ENCODE peak calls at places on chromosomes 6 and 20, in six cellular contexts. R is GM13977, N is B cell, O is left ventricle myocardium inferior, H is neural progenitor cell, M is endothelial cell. J is an unnamed sample.
A peak's percentile ranks its signal among the peaks of the same experiment; 100 is the strongest.

GRCh38 chr6:159953091-159953581 is 15.7 kb upstream of the IGF2R start:
- DNase-seq in R (no peak), N (no peak), O (peak; percentile 31), H (no peak), M (no peak), J (no peak)

GRCh38 chr6:142331601-142332000 is 29.8 kb downstream of the ADGRG6 start:
- DNase-seq in R (no peak), N (no peak), O (no peak), H (no peak), M (no peak), J (no peak)

GRCh38 chr20:58046311-58046710 is 182.1 kb downstream of the ANKRD60 start:
- DNase-seq in R (no peak), N (no peak), O (no peak), H (no peak), M (no peak), J (no peak)

GRCh38 chr20:2387180-2387577 is 6.5 kb downstream of the TGM6 start:
- DNase-seq in R (peak; percentile 65), N (no peak), O (no peak), H (peak; percentile 69), M (peak; percentile 71), J (peak; percentile 81)

GRCh38 chr20:37615507-37616425 is 78.1 kb upstream of the CTNNBL1 start:
- DNase-seq in R (peak; percentile 59), N (no peak), O (no peak), H (peak; percentile 60), M (peak; percentile 74), J (peak; percentile 75)

GRCh38 chr20:52105045-52105572 is 86.5 kb downstream of the ZFP64 start:
- DNase-seq in R (no peak), N (no peak), O (no peak), H (peak; percentile 82), M (peak; percentile 56), J (peak; percentile 58)

GRCh38 chr6:160912411-160912810 is 79.2 kb upstream of the MAP3K4 start:
- DNase-seq in R (no peak), N (no peak), O (no peak), H (no peak), M (no peak), J (no peak)

GRCh38 chr6:131548441-131548840 is 24.6 kb upstream of the ARG1 start:
- DNase-seq in R (no peak), N (no peak), O (no peak), H (no peak), M (no peak), J (no peak)

GRCh38 chr6:52636830-52637229 is 34.1 kb upstream of the TMEM14A start:
- DNase-seq in R (no peak), N (no peak), O (no peak), H (no peak), M (no peak), J (no peak)

GRCh38 chr6:131083687-131084086 is 20.6 kb upstream of the EPB41L2 start:
- DNase-seq in R (no peak), N (no peak), O (no peak), H (no peak), M (no peak), J (no peak)

GRCh38 chr20:45405566-45406259 is 2.4 kb upstream of the DBNDD2 start:
- DNase-seq in R (peak; percentile 46), N (no peak), O (peak; percentile 60), H (peak; percentile 58), M (no peak), J (peak; percentile 31)

GRCh38 chr6:43713611-43714310 is 26.2 kb upstream of the MRPS18A start:
- DNase-seq in R (no peak), N (no peak), O (no peak), H (no peak), M (no peak), J (no peak)

GRCh38 chr20:63502671-63503172 is 3.8 kb upstream of the EEF1A2 start:
- DNase-seq in R (no peak), N (no peak), O (no peak), H (no peak), M (no peak), J (no peak)

GRCh38 chr20:45892828-45893500 is 1.8 kb downstream of the CTSA start:
- DNase-seq in R (no peak), N (no peak), O (no peak), H (no peak), M (no peak), J (no peak)

GRCh38 chr20:9035129-9035528 is 33.8 kb upstream of the PLCB4 start:
- DNase-seq in R (no peak), N (no peak), O (no peak), H (no peak), M (no peak), J (no peak)

GRCh38 chr6:136347847-136348246 is 58.2 kb upstream of the BCLAF1 start:
- DNase-seq in R (no peak), N (no peak), O (no peak), H (no peak), M (no peak), J (no peak)

GRCh38 chr6:51480040-51480439 is 607.4 kb downstream of the PKHD1 start:
- DNase-seq in R (no peak), N (no peak), O (no peak), H (no peak), M (no peak), J (no peak)

GRCh38 chr6:144338951-144339681 is 54.0 kb downstream of the UTRN start:
- DNase-seq in R (no peak), N (no peak), O (no peak), H (no peak), M (no peak), J (no peak)

GRCh38 chr6:110881929-110882629 is 7.5 kb downstream of the AMD1 start:
- DNase-seq in R (no peak), N (no peak), O (no peak), H (no peak), M (no peak), J (no peak)

GRCh38 chr20:36394340-36394965 is 88.3 kb downstream of the DLGAP4 start:
- DNase-seq in R (no peak), N (no peak), O (no peak), H (no peak), M (no peak), J (no peak)

GRCh38 chr20:61569836-61570235 is 317.8 kb downstream of the CDH4 start:
- DNase-seq in R (no peak), N (no peak), O (no peak), H (peak; percentile 69), M (no peak), J (no peak)

GRCh38 chr20:43096471-43096870 is 93.2 kb downstream of the PTPRT start:
- DNase-seq in R (no peak), N (no peak), O (no peak), H (peak; percentile 25), M (no peak), J (peak; percentile 54)

GRCh38 chr6:147707524-147707923 is 199.0 kb downstream of the SAMD5 start:
- DNase-seq in R (no peak), N (no peak), O (no peak), H (no peak), M (no peak), J (no peak)

GRCh38 chr20:19909696-19910095 is 107.5 kb upstream of the NAA20 start:
- DNase-seq in R (no peak), N (no peak), O (peak; percentile 84), H (no peak), M (no peak), J (no peak)

GRCh38 chr20:46111028-46111835 is 6.9 kb upstream of the CD40 start:
- DNase-seq in R (peak; percentile 58), N (peak; percentile 72), O (no peak), H (no peak), M (no peak), J (no peak)

GRCh38 chr6:71675386-71675785 is 211.0 kb upstream of the RIMS1 start:
- DNase-seq in R (no peak), N (no peak), O (no peak), H (no peak), M (no peak), J (no peak)

GRCh38 chr6:44052419-44053011 is 74.7 kb downstream of the MRPL14 start:
- DNase-seq in R (no peak), N (no peak), O (no peak), H (peak; percentile 59), M (no peak), J (no peak)

GRCh38 chr6:90347411-90347841 is 50.8 kb upstream of the BACH2 start:
- DNase-seq in R (no peak), N (no peak), O (no peak), H (no peak), M (no peak), J (no peak)

GRCh38 chr6:119067091-119067490 is 11.4 kb downstream of the FAM184A start:
- DNase-seq in R (no peak), N (no peak), O (no peak), H (no peak), M (no peak), J (no peak)

DNA sequence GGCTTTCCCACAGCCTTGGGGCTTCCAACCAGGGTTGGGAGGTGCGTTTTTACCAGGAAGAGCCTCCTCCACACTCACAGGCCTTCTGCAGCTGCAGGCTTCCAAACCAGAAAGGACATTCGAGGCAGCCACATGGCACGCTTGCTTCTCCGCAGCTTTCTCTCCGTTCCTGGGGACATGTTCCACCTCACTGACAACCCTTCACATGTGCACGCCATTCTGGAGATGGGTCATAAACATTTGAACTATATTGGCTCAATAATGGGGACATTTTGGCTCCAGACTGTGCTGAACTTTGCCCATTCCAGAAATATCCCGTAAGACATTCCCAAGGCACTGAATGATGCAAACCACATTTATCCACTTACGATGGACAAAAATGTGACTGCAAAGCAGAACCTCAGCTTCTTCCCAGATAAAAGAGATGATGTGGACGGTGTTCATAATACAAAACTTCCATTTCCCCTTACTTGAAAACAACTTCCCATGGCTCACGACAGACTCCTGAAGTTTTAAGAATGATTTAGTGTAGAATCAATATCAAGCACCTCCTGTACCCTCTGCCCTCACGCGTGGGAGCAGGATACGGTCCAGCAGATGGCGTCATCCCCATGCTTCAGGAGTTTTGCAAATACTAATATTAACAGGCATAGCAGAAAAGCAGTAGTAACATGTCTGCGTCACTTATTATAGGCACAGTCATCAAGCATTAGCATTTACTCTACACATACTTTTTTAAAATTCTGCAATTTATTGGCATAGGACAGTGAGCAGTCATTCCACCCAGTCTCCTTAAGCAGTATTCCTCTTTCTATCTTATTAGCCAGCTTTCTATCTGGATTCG is 25.4 kb upstream of the FOXF2 start:
- DNase-seq in R (no peak), N (no peak), O (peak; percentile 41), H (no peak), M (peak; percentile 52), J (peak; percentile 43)
- TF ChIP-seq CTCF in R (peak; percentile 22), N (no peak), O (peak; percentile 32), H (peak; percentile 58), M (peak; percentile 13), J (no peak)

DNA sequence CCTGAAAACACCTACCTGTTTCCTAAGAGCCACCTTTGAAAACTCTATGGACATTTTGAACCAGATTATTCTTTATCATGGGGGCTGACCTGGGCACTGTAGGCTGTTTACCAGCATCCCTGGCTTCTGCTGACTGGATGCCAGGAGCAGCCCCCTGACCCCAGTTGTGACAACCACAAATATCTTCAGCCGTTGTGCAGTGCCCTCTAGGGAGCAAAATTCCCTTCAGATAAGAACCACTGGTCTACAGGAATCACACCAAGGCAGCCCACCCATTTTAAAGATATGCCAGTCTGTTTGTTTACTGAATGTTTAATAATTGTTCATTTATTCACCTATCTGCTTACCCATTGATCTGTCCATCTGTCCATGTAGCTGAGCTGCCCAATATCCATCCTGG is 276.9 kb downstream of the NRN1 start:
- DNase-seq in R (no peak), N (no peak), O (no peak), H (peak; percentile 20), M (no peak), J (no peak)
- TF ChIP-seq CTCF in R (no peak), N (no peak), O (no peak), H (peak; percentile 37), M (no peak), J (no peak)

GRCh38 chr6:24994812-24995211 is 59.1 kb upstream of the RIPOR2 start:
- DNase-seq in R (no peak), N (no peak), O (no peak), H (no peak), M (no peak), J (no peak)
- TF ChIP-seq CTCF in R (no peak), N (no peak), O (no peak), H (no peak), M (no peak), J (no peak)

GRCh38 chr6:141195251-141195832 is 937.4 kb upstream of the GJE1 start:
- DNase-seq in R (no peak), N (no peak), O (no peak), H (no peak), M (no peak), J (no peak)
- TF ChIP-seq CTCF in R (no peak), N (no peak), O (no peak), H (no peak), M (no peak), J (no peak)